ENCODE peak calls at places on chromosomes 12 and 14, in six cellular contexts. H is brain microvascular endothelial cell, F is left ventricle myocardium inferior, G is esophagus muscularis mucosa, A is lung, M is SK-N-SH. W is an unnamed sample. For H3K36me3, the result is how much of the 10 kb centered on the place peaks cover.

GRCh38 chr14:105898482-105899010 is 372.2 kb downstream of the TMEM121 start:
- DNase-seq in H (no peak), F (no peak), G (no peak), A (no peak), M (no peak), W (no peak)

GRCh38 chr12:52956987-52957386 is 8.1 kb downstream of the KRT18 start:
- DNase-seq in H (peak), F (no peak), G (no peak), A (no peak), M (no peak), W (peak)

GRCh38 chr14:56687123-56687522 is 107.5 kb downstream of the TMEM260 start:
- DNase-seq in H (no peak), F (no peak), G (no peak), A (no peak), M (no peak), W (no peak)

GRCh38 chr12:119990382-119990874 is 1.4 kb downstream of the BICDL1 start:
- DNase-seq in H (no peak), F (no peak), G (no peak), A (no peak), M (no peak), W (no peak)

GRCh38 chr14:51732494-51733080 is 80.9 kb downstream of the FRMD6 start:
- DNase-seq in H (no peak), F (no peak), G (no peak), A (no peak), M (no peak), W (no peak)

GRCh38 chr14:51724650-51725049 is 72.9 kb downstream of the FRMD6 start:
- DNase-seq in H (no peak), F (no peak), G (no peak), A (no peak), M (no peak), W (no peak)

GRCh38 chr14:104371031-104371430 is 208.5 kb upstream of the C14orf180 start:
- DNase-seq in H (no peak), F (no peak), G (no peak), A (no peak), M (no peak), W (no peak)

GRCh38 chr14:96792003-96792402 is 5.2 kb upstream of the VRK1 start:
- DNase-seq in H (no peak), F (no peak), G (no peak), A (no peak), M (no peak), W (no peak)

GRCh38 chr12:52074006-52074405 is 4.2 kb downstream of the ATG101 start:
- DNase-seq in H (peak), F (peak), G (no peak), A (no peak), M (no peak), W (no peak)

GRCh38 chr12:41521872-41522379 is 333.8 kb downstream of the PDZRN4 start:
- DNase-seq in H (peak), F (no peak), G (no peak), A (no peak), M (no peak), W (peak)

GRCh38 chr14:24113801-24114535 is 609 bp upstream of the DCAF11 start:
- DNase-seq in H (peak), F (peak), G (peak), A (peak), M (peak), W (peak)

GRCh38 chr14:21985081-21985480 is 311.5 kb upstream of the OR4E1 start:
- DNase-seq in H (no peak), F (no peak), G (no peak), A (no peak), M (no peak), W (peak)

GRCh38 chr12:117047810-117048584 is 51.2 kb downstream of the TESC start:
- DNase-seq in H (peak), F (peak), G (no peak), A (no peak), M (no peak), W (no peak)

GRCh38 chr14:62866376-62866775 is 178.9 kb downstream of the KCNH5 start:
- DNase-seq in H (no peak), F (no peak), G (no peak), A (no peak), M (no peak), W (no peak)

GRCh38 chr14:76917158-76917596 is 91.0 kb downstream of the LRRC74A start:
- DNase-seq in H (peak), F (peak), G (no peak), A (peak), M (peak), W (peak)

GRCh38 chr14:100346306-100347091 is 23.4 kb downstream of the SLC25A47 start:
- DNase-seq in H (no peak), F (no peak), G (no peak), A (no peak), M (no peak), W (no peak)

GRCh38 chr12:95548056-95548538 is 3.2 kb downstream of the USP44 start:
- DNase-seq in H (no peak), F (peak), G (no peak), A (peak), M (peak), W (no peak)

GRCh38 chr12:132633901-132634300 is 15.3 kb downstream of the P2RX2 start:
- DNase-seq in H (no peak), F (no peak), G (no peak), A (no peak), M (no peak), W (no peak)

GRCh38 chr12:116710367-116710766 is 27.5 kb downstream of the SPRING1 start:
- DNase-seq in H (no peak), F (no peak), G (no peak), A (no peak), M (no peak), W (no peak)

GRCh38 chr12:2791086-2791485 is 3.7 kb upstream of the FKBP4 start:
- DNase-seq in H (no peak), F (no peak), G (no peak), A (no peak), M (no peak), W (no peak)

GRCh38 chr12:6691473-6691872 is 2.3 kb upstream of the ZNF384 start:
- DNase-seq in H (peak), F (no peak), G (no peak), A (no peak), M (no peak), W (no peak)

GRCh38 chr12:121391619-121392324 is 8.1 kb upstream of the RNF34 start:
- DNase-seq in H (no peak), F (no peak), G (no peak), A (no peak), M (peak), W (no peak)

GRCh38 chr14:54651018-54651351 is 84.1 kb downstream of the SAMD4A start:
- DNase-seq in H (no peak), F (no peak), G (no peak), A (no peak), M (no peak), W (no peak)

GRCh38 chr12:130220361-130220760 is 58.1 kb downstream of the FZD10 start:
- DNase-seq in H (no peak), F (no peak), G (no peak), A (no peak), M (no peak), W (no peak)

GRCh38 chr12:49647827-49648721 is 24.7 kb downstream of the PRPF40B start:
- DNase-seq in H (no peak), F (no peak), G (no peak), A (no peak), M (no peak), W (no peak)

GRCh38 chr12:49646331-49646830 is 23.0 kb downstream of the PRPF40B start:
- DNase-seq in H (no peak), F (no peak), G (no peak), A (no peak), M (no peak), W (no peak)

GRCh38 chr12:49648722-49649032 is 25.3 kb downstream of the PRPF40B start:
- DNase-seq in H (no peak), F (no peak), G (no peak), A (no peak), M (no peak), W (no peak)

GRCh38 chr12:49646871-49647270 is 23.5 kb downstream of the PRPF40B start:
- DNase-seq in H (no peak), F (no peak), G (no peak), A (no peak), M (no peak), W (no peak)

DNA sequence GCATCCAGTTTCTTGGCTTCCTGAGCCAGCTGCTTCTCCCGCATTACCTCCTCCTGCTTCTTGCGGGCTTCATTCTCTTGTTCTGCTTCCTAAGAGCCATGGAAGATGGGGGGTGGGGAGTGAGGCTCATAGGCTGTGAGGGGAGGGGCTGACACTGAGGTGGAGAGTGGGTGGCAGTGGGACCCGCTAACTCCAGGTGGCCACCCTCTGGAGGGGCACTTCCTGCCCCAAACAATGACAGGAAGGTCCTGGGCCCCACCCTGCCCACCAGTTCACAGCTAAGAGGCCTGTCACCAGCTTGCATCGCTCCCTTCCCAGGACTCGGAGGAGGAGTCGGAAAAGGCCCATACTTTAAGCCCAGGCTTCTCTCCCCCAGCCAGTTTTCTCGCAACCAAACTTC is 23.9 kb downstream of the PRPF40B start:
- DNase-seq in H (no peak), F (no peak), G (no peak), A (no peak), M (no peak), W (no peak)
- H3K36me3 ChIP-seq in H (half or more), F (half or more), G (under half), A (under half), M (under half), W (under half)

DNA sequence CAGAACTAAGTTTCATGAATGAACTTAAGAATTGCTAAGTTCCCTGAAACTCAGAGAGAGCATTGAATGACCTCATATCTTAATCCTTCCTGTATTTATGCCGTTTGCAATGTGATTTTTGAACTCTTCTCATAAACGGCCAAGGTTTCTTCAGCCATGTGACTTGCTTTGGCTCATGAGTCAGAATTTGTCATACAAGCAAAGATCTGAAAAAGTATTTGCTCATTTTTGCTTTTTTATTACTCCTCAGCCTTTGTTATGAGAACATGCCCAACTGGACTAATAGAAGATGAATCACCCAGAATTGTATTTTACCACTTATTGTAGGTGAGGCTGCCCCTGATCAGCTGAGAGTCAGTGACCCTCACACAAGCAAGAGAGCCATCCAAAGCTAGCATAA is 693.8 kb downstream of the BCL11B start:
- DNase-seq in H (no peak), F (no peak), G (no peak), A (no peak), M (no peak), W (peak)
- H3K4me3 ChIP-seq in H (no peak), F (no peak), G (no peak), A (no peak), M (no peak), W (no peak)

DNA sequence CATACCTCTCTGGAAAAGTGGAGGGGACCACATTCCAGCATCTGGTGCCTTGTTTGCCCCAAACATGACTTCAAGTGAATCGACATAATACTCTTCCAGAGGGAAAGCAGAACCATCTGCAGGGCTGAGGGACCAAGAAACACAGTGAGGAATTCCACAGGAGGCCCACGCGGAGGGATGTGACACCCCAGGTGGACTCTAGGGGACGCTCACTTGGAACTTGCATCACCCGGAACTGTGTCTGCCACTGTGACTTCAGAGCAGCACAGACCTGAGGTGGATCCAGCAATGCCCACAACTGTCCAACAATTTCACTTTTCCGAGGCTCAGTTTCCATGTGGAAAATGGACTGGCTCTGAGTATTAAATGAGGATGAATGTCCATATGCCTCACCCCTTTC is 14.3 kb upstream of the CLMN start:
- DNase-seq in H (no peak), F (no peak), G (no peak), A (no peak), M (no peak), W (no peak)
- TF ChIP-seq CTCF in H (no peak), F (no peak), G (no peak), A (no peak), M (no peak), W (no peak)

GRCh38 chr12:123520567-123521474 is 12.7 kb downstream of the RILPL1 start:
- DNase-seq in H (no peak), F (peak), G (no peak), A (no peak), M (no peak), W (no peak)

GRCh38 chr12:123523518-123523917 is 10.0 kb downstream of the RILPL1 start:
- DNase-seq in H (no peak), F (no peak), G (no peak), A (no peak), M (no peak), W (no peak)

GRCh38 chr12:123526542-123527080 is 6.9 kb downstream of the RILPL1 start:
- DNase-seq in H (no peak), F (no peak), G (no peak), A (no peak), M (no peak), W (no peak)

GRCh38 chr12:123522164-123522563 is 11.4 kb downstream of the RILPL1 start:
- DNase-seq in H (no peak), F (peak), G (no peak), A (no peak), M (no peak), W (no peak)

DNA sequence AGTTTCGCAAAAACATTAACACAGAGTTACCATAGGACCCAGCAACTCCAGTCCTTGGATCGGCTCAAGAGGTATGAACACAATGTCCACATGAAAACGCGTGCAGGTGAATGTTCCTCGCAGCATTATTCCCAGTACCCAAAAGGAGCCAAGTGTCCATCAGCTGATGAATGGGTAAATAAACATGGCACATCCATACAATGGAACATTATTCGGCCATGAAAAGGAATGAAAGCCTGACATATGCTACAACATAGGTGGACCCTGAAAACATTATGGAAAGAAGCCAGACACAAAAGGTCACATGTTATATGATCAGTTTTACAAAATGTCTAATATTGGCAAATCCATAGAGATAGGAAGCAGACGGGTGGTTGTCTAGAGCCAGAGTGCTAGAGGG is 9.1 kb downstream of the RILPL1 start:
- DNase-seq in H (no peak), F (no peak), G (no peak), A (no peak), M (no peak), W (no peak)
- H3K36me3 ChIP-seq in H (under half), F (half or more), G (under half), A (under half), M (under half), W (under half)

GRCh38 chr14:37466623-37467088 is 128.4 kb downstream of the FOXA1 start:
- DNase-seq in H (no peak), F (no peak), G (no peak), A (no peak), M (no peak), W (no peak)
- H3K4me3 ChIP-seq in H (no peak), F (no peak), G (no peak), A (no peak), M (no peak), W (no peak)

GRCh38 chr14:72610096-72610830 is 283.6 kb downstream of the DPF3 start:
- DNase-seq in H (no peak), F (no peak), G (peak), A (no peak), M (no peak), W (peak)

GRCh38 chr14:72607386-72608125 is 286.3 kb downstream of the DPF3 start:
- DNase-seq in H (peak), F (no peak), G (peak), A (no peak), M (no peak), W (no peak)

GRCh38 chr14:72606879-72607278 is 287.0 kb downstream of the DPF3 start:
- DNase-seq in H (no peak), F (no peak), G (peak), A (no peak), M (no peak), W (no peak)

GRCh38 chr14:72609205-72609916 is 284.5 kb downstream of the DPF3 start:
- DNase-seq in H (no peak), F (no peak), G (peak), A (no peak), M (no peak), W (no peak)

DNA sequence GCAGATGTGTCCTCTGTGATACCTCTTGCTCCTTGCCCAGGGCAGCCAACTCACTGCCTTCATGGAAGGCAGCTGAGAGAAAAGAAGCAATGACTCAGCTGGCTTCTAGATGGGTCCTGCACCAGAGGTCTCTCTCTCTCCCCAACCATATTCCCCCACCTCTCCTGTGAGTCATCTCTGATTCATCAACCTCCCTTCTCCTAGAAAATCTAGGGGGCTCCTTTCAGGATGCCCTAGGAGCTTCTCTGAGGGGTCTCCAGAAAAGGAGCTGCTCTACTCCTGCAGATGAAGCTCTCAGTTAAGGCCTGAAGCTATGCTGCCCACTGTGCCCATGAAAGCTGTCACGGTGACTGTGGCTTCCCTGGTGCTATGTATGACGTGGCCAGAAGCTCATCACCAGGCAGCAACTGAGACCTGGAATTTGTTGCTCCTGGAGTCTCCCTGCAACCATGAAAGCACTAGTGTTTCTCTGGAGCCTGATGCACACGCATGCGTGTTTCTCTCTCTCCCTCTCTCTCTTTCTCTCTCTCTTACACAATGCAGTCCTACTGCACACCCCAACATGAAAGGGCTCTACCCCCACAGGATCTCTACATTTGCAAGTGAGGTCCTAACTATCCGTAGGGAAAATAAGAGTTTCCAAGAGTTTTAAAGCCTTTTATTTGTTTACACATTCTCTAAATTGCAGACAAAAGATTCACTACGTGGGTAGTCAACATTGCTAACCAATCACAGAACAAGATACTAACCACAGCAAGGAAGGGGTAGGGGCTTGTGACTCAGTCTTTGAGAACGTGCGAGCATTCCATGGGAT is 285.3 kb downstream of the DPF3 start:
- DNase-seq in H (peak), F (no peak), G (peak), A (no peak), M (no peak), W (peak)
- TF ChIP-seq CTCF in H (no peak), F (no peak), G (no peak), A (no peak), M (no peak), W (no peak)